ENCODE peak calls at places on chromosome 1, in seven cellular contexts. N, Y, K, R, U, L and X are unnamed samples.

GRCh38 chr1:6027591-6027990 is 18.1 kb upstream of the KCNAB2 start:
- DNase-seq in R (no peak), U (no peak), Y (no peak), K (peak), L (no peak), N (no peak), X (no peak)

GRCh38 chr1:105485207-105485606 is 1571.3 kb upstream of the PRMT6 start:
- DNase-seq in U (no peak), N (no peak), K (no peak), R (peak), L (peak), Y (peak), X (no peak)

GRCh38 chr1:32393136-32393535 is 1.1 kb downstream of the BSDC1 start:
- DNase-seq in U (no peak), L (no peak), R (no peak), N (no peak), K (peak), Y (peak), X (no peak)

GRCh38 chr1:20368866-20369545 is 78.3 kb downstream of the VWA5B1 start:
- DNase-seq in Y (no peak), N (no peak), R (no peak), U (peak), L (no peak), K (no peak), X (no peak)

GRCh38 chr1:1921459-1921862 is 2.4 kb upstream of the TMEM52 start:
- DNase-seq in L (no peak), R (no peak), U (no peak), Y (no peak), N (peak), K (no peak), X (no peak)

GRCh38 chr1:162349635-162350330 is 26.9 kb downstream of the SPATA46 start:
- DNase-seq in U (no peak), R (peak), N (no peak), L (peak), K (no peak), Y (peak), X (no peak)

GRCh38 chr1:169368406-169368769 is 393 bp downstream of the BLZF1 start:
- DNase-seq in N (peak), R (no peak), L (peak), Y (peak), U (no peak), K (peak), X (peak)

GRCh38 chr1:28811766-28812668 is at the start of gene OPRD1:
- DNase-seq in R (no peak), K (no peak), U (no peak), N (no peak), Y (peak), L (no peak), X (peak)

GRCh38 chr1:30886710-30887428 is 21.7 kb downstream of the SDC3 start:
- DNase-seq in K (no peak), Y (no peak), L (no peak), R (no peak), N (no peak), U (no peak), X (no peak)

GRCh38 chr1:156579472-156579871 is at the start of gene TTC24:
- DNase-seq in U (peak), N (no peak), R (no peak), K (no peak), Y (no peak), L (no peak), X (no peak)

GRCh38 chr1:246001821-246002220 is 505.3 kb downstream of the SMYD3 start:
- DNase-seq in N (no peak), U (no peak), Y (peak), R (peak), L (no peak), K (no peak), X (no peak)

GRCh38 chr1:48026701-48027532 is 29.7 kb upstream of the TRABD2B start:
- DNase-seq in L (no peak), R (no peak), Y (no peak), U (no peak), N (no peak), K (no peak), X (no peak)

GRCh38 chr1:145871994-145872411 is 13.1 kb upstream of the PIAS3 start:
- DNase-seq in L (no peak), K (peak), Y (peak), U (peak), R (no peak), N (peak), X (peak)

GRCh38 chr1:53541761-53542550 is 82.8 kb downstream of the DMRTB1 start:
- DNase-seq in R (peak), L (peak), K (peak), Y (peak), U (peak), N (peak), X (peak)

GRCh38 chr1:157971723-157972122 is 21.7 kb upstream of the KIRREL1 start:
- DNase-seq in R (no peak), L (no peak), Y (no peak), N (no peak), K (no peak), U (no peak), X (no peak)

GRCh38 chr1:216731562-216731961 is 8.3 kb upstream of the ESRRG start:
- DNase-seq in K (no peak), L (no peak), N (no peak), U (no peak), R (no peak), Y (no peak), X (no peak)

GRCh38 chr1:90721210-90722194 is 4.4 kb upstream of the BARHL2 start:
- DNase-seq in K (peak), N (peak), Y (peak), U (no peak), L (peak), R (peak), X (peak)

GRCh38 chr1:152774875-152775274 is at the start of gene LCE1F:
- DNase-seq in Y (no peak), L (no peak), U (no peak), K (no peak), R (no peak), N (no peak), X (no peak)
- TF ChIP-seq CTCF in Y (no peak), L (no peak), U (no peak), K (no peak), R (no peak), N (no peak), X (no peak)

GRCh38 chr1:116982319-116983004 is 19.1 kb upstream of the CD101 start:
- DNase-seq in U (no peak), K (no peak), N (peak), R (no peak), L (no peak), Y (no peak), X (no peak)
- TF ChIP-seq CTCF in U (no peak), K (no peak), N (no peak), R (no peak), L (no peak), Y (no peak), X (no peak)

DNA sequence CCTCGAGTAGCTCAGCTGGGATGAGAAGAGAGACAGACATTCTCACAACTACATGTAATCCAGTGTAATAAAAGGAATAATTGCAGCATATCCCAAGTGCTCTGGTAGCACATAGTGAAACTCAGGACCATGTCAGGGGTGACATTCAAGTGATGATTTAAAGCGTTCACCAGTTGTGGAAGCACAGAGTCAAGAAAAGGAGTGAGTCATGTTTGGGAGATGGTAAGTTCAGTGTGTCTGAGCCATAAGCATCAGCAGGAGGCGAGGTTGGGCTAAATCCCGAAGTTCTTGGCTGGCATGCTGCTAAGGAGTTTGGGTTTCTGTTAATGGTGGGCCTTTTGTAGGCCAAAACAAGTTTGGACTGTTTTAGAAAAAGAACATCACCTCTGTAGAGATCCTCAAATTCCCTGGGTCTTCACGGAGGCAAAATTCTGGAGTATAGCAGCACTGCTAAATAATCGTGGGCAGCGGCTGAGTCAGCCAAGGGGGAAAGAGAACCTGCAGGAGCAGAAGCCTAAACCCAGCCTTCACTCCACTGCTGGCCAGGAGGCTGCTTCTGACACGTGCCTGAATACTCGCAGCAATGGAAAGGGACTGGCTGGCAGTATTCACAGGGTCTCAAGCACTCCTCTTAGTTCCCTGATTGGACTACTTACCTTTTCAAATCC is 7.2 kb upstream of the NHLH1 start:
- DNase-seq in N (no peak), U (no peak), Y (peak), R (no peak), K (no peak), L (no peak), X (no peak)
- TF ChIP-seq CTCF in N (no peak), U (no peak), Y (peak), R (peak), K (no peak), L (no peak), X (no peak)

DNA sequence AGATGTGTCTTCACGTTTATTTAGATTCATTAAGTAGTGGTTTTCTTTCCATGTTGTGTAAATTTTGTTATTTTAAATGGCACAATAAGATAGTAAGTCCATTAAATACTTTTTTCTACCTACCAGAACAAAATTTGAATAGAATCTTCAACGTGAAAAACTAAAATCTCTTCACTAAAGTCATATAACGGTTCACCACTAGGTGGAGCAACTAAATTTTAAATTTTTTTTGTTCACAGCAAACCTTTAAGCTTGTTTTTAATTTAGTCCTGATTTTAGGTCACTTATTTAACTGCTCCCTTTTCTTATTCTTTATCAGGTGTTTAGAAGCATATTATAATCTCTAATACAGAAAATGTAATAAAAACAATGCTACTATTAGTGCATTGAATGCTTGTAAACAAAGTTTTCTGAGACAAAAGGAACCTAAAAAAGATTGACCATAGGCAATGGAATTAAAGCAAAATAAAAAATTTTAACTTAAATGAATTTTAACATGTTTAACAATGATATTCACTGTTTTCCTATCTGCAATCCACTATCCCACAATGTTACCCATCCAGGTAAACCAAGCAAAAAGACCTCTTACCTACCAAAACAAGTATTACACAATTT is 28.3 kb upstream of the PKN2 start:
- DNase-seq in R (no peak), K (no peak), Y (peak), L (peak), N (no peak), U (no peak), X (no peak)
- TF ChIP-seq CTCF in R (peak), K (peak), Y (peak), L (peak), N (peak), U (peak), X (peak)

GRCh38 chr1:102588536-102588935 is 519.8 kb downstream of the COL11A1 start:
- DNase-seq in R (no peak), Y (no peak), K (no peak), L (no peak), N (no peak), U (peak), X (no peak)

GRCh38 chr1:102580806-102581205 is 527.5 kb downstream of the COL11A1 start:
- DNase-seq in L (no peak), N (no peak), U (no peak), Y (no peak), R (no peak), K (no peak), X (no peak)

DNA sequence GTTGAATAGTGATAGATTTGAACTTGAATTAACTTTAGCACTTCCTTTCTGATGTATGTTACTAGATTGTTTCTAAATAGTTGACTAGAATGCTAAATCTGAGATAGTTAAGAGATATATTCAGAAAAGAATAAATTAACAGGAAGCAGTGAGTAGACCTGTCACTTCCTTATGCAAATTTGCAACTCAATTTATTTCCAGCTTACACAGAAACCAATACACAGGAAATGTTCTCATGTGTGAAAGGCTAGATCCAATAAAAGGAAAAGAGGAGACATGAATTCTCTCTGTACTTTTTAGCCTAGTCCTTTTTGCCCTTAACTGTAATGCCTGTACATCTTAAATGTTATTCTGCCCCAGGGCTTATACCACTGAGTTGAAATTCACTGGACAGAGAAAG is 522.3 kb downstream of the COL11A1 start:
- DNase-seq in K (no peak), N (no peak), Y (no peak), L (no peak), R (no peak), U (no peak), X (no peak)
- TF ChIP-seq CTCF in K (no peak), N (no peak), Y (no peak), L (no peak), R (no peak), U (no peak), X (no peak)

GRCh38 chr1:50964863-50965262 is 4.8 kb upstream of the FAF1 start:
- DNase-seq in L (no peak), N (no peak), R (no peak), U (no peak), Y (no peak), K (no peak), X (no peak)

GRCh38 chr1:50959303-50959912 is 659 bp downstream of the FAF1 start:
- DNase-seq in R (no peak), L (peak), K (peak), U (peak), Y (peak), N (peak), X (no peak)

GRCh38 chr1:50955116-50955515 is 5.0 kb downstream of the FAF1 start:
- DNase-seq in R (no peak), L (no peak), Y (no peak), N (no peak), U (no peak), K (no peak), X (no peak)

DNA sequence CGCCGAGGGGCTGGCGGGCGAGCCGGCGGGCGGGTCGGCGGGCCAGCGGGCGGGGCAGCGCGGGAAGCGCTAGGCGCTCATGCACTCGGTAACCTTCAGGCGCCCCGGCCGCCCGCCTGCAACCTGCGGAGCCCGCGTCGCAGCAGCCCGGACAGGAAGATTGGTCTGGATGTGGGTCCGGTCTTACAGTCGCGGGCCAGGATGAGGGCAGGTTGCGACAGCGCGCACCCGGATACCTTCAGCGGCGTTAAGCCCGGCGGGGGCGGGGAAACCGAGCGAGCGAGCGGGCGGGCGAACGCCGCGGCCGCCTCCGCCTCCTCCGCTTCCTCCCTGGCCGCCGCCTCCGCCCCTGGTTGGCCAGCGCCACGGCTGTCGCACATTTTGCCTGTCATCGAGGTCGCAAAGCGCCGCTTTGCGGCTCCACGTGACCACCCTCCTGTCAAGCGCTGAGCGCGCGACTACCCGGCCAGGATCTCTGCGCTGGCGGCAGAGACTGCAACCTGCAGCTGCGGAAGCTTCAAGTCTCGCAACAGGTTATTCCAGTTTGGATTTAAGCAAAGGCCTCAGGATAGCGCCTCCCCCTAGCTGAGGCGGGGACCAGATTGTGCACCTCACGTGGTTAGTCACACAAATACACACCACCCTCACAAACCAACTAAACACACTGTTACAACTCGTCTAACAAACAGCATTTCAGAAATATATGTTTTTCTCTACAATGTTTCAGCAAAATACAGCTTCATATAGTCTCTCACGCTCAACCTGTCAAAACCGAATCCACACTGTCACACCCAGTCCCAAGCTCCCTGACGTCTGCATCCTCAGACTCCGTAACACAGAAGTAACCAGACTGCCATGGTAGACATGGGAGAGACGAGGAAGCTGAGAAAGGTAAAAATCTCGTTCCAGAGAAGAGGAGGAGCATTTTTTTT is at the start of gene FAF1:
- DNase-seq in L (peak), U (peak), K (peak), N (peak), Y (peak), R (peak), X (peak)
- TF ChIP-seq CTCF in L (no peak), U (peak), K (peak), N (peak), Y (peak), R (peak), X (peak)

GRCh38 chr1:66436378-66437135 is 97.4 kb upstream of the SGIP1 start:
- DNase-seq in N (no peak), K (peak), R (peak), L (peak), Y (peak), U (no peak), X (no peak)
- TF ChIP-seq CTCF in N (no peak), K (peak), R (peak), L (no peak), Y (peak), U (no peak), X (peak)

DNA sequence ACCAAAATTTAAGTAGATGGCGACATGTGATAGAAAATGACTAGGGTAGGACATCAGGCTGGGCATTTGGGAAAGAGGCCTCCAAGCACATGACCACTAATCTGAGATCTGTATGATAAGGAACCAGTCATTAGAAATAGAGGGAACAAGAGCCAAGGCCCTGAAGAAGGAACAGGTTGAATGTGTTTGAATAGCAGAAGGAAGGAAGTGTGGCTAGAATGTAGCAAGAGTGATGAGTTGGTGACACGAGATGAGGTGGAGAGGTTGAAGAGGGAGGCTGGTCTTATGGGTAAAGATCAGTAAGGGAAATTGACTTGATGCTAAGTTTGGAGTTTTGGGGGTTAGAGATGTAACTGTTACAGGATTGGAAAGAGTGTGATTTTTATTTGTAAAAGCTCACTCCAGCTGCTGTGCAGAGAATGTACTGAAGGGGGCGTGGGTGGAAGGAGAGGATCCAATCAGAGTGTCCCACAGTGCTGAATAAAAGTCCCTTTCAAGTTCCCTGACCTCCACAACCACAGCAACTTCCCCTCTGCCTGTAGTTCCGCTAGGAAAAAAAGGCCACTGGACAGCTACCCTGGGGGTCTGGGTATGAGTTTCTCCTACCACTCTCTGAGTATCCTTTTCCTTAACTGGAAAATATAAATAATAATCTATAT is 295.0 kb downstream of the OMA1 start:
- DNase-seq in K (peak), Y (peak), L (no peak), U (no peak), N (no peak), R (no peak), X (peak)
- TF ChIP-seq CTCF in K (no peak), Y (peak), L (no peak), U (no peak), N (no peak), R (peak), X (peak)